ENCODE peak calls at places on chromosomes 3 and 15, in five cellular contexts. E, T, L, X and Q are unnamed samples.

GRCh38 chr3:38004415-38005075 is 14.0 kb downstream of the VILL start:
- DNase-seq in E (peak; percentile 76), T (no peak), L (peak; percentile 69), X (peak; percentile 51), Q (peak; percentile 44)

GRCh38 chr3:12895391-12896205 is 54.2 kb upstream of the RPL32 start:
- DNase-seq in E (no peak), T (peak; percentile 28), L (no peak), X (peak; percentile 13), Q (no peak)

GRCh38 chr15:48645558-48646330 is at the start of gene FBN1:
- DNase-seq in E (peak; percentile 15), T (peak; percentile 23), L (peak; percentile 93), X (peak; percentile 93), Q (peak; percentile 90)

GRCh38 chr3:73502609-73503560 is 121.9 kb downstream of the PDZRN3 start:
- DNase-seq in E (peak; percentile 57), T (no peak), L (peak; percentile 49), X (peak; percentile 93), Q (peak; percentile 49)

GRCh38 chr3:139121513-139122220 is 77.0 kb upstream of the PRR23C start:
- DNase-seq in E (no peak), T (no peak), L (no peak), X (peak; percentile 45), Q (no peak)

GRCh38 chr3:9778518-9779129 is 8.9 kb upstream of the CAMK1 start:
- DNase-seq in E (no peak), T (no peak), L (no peak), X (peak; percentile 32), Q (no peak)

GRCh38 chr15:83767786-83768185 is 113.9 kb downstream of the ADAMTSL3 start:
- DNase-seq in E (no peak), T (no peak), L (no peak), X (peak; percentile 84), Q (no peak)

GRCh38 chr15:101348643-101349496 is 53.8 kb upstream of the SNRPA1 start:
- DNase-seq in E (no peak), T (no peak), L (peak; percentile 25), X (no peak), Q (no peak)

GRCh38 chr15:47338771-47339170 is 378.5 kb upstream of the SEMA6D start:
- DNase-seq in E (no peak), T (no peak), L (no peak), X (no peak), Q (no peak)

GRCh38 chr3:155809181-155809580 is 3.1 kb upstream of the C3orf33 start:
- DNase-seq in E (no peak), T (no peak), L (no peak), X (peak; percentile 13), Q (no peak)

GRCh38 chr3:40971191-40972168 is 227.8 kb upstream of the CTNNB1 start:
- DNase-seq in E (peak; percentile 61), T (peak; percentile 52), L (peak; percentile 82), X (peak; percentile 95), Q (no peak)

GRCh38 chr3:50503504-50503903 is at the start of gene CACNA2D2:
- DNase-seq in E (peak; percentile 38), T (no peak), L (no peak), X (peak; percentile 27), Q (peak; percentile 33)

GRCh38 chr15:39588531-39589192 is 7.8 kb downstream of the THBS1 start:
- DNase-seq in E (no peak), T (no peak), L (no peak), X (peak; percentile 12), Q (no peak)

GRCh38 chr15:77554306-77555080 is 78.2 kb downstream of the LINGO1 start:
- DNase-seq in E (no peak), T (no peak), L (no peak), X (no peak), Q (no peak)
- H3K27ac ChIP-seq in E (no peak overlapping the region), T (no peak overlapping the region), L (no peak overlapping the region), X (no peak overlapping the region), Q (no peak overlapping the region)

GRCh38 chr15:31217566-31218270 is 108.9 kb upstream of the KLF13 start:
- DNase-seq in E (no peak), T (no peak), L (no peak), X (no peak), Q (no peak)

GRCh38 chr15:31214864-31215489 is 111.7 kb upstream of the KLF13 start:
- DNase-seq in E (no peak), T (peak; percentile 29), L (no peak), X (no peak), Q (no peak)

GRCh38 chr15:31215490-31216209 is 111.0 kb upstream of the KLF13 start:
- DNase-seq in E (peak; percentile 90), T (peak; percentile 25), L (peak; percentile 74), X (peak; percentile 45), Q (peak; percentile 74)

GRCh38 chr15:31216210-31216911 is 110.3 kb upstream of the KLF13 start:
- DNase-seq in E (peak; percentile 84), T (peak; percentile 53), L (no peak), X (peak; percentile 24), Q (peak; percentile 15)

DNA sequence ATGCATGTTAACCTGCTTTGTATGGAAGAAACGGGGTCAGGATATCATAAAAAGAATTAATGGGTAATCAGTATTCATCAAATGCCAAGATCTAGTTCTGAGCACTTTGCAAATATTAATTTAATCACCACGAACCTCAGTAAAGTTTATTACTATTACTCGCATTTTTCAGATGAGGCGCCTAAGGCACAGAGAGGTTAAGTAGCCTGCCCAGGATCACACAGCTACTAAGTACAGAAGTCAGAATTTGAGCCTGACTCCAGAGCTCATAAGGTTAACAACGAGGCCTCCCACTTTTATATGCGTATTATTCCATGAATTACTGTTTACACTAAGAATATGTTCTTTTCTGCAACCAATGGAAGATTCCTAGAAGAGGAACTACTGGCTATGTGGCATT is 109.6 kb upstream of the KLF13 start:
- DNase-seq in E (no peak), T (no peak), L (no peak), X (no peak), Q (no peak)
- H3K4me3 ChIP-seq in E (no peak overlapping the region), T (no peak overlapping the region), L (no peak overlapping the region), X (no peak overlapping the region), Q (no peak overlapping the region)

DNA sequence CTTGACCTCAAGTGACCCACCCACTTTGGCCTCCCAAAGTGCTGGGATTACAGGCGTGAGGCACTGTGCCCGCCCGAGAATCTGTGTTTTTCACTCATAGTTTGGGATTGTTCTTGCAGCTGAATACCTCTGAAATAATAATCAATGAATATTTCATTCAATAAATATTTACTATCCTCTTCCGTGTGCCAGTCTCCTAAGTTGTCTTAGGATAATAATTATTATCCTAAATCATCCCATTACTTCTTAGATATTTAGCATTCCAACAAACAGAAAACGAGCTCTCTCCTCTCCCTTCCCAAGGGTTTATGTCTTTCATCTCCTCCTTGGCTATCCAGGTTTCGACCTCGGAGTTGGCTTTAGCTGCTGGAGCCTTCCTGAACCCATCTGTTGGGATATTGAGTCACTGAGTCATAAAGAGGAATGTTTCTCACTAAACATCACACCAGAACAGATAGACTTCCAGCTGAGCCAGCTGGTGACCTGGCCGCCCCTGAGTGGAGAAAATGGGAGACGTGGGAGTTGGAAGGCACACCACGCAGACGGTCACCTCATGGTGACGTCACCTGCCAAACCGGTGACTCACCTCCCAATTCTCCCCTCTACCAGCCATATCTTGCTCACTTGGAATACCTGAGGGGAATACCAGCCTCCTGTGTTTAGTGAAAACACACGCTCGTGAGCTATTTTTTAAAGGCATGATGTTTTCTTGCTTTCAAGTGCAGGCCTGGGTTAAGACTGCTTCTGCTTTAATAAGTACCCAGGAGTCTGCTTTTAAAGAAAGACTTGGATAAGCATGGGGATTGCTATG is 43.9 kb downstream of the BHLHE40 start:
- DNase-seq in E (no peak), T (peak; percentile 61), L (peak; percentile 94), X (peak; percentile 100), Q (peak; percentile 10)
- H3K27ac ChIP-seq in E (no peak overlapping the region), T (peak overlapping the region; percentile 88), L (peak overlapping the region; percentile 84), X (peak overlapping the region; percentile 91), Q (no peak overlapping the region)

DNA sequence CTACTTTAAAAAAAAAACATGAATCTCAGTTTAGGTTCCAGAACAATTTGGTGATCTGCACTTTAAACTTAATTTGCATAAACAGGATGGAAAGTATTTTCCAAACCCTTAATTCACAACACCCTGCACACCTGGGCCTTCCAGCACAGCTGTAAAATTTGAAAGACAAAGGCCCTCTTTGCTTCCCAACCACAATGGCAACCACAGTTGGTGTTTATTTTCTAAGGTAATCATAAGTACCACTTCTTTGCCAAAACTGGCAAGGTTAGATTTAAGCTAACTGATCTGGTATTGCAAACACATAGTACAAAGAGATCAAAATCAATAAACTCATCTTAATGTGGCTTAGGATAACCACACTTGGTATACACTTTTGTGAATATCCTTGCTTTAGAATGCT is 4.1 kb downstream of the LRIG1 start:
- DNase-seq in E (peak; percentile 35), T (no peak), L (no peak), X (no peak), Q (no peak)
- H3K4me3 ChIP-seq in E (peak overlapping the region; percentile 92), T (no peak overlapping the region), L (no peak overlapping the region), X (peak overlapping the region; percentile 90), Q (no peak overlapping the region)